ENCODE peak calls at places on chromosome 16, in five cellular contexts. One of them, this sample, is unnamed.

GRCh38 chr16:68264128-68265077 is at the start of gene SLC7A6:
- DNase-seq in GM23338: peak; percentile 81
- DNase-seq in HepG2: peak; percentile 60
- DNase-seq in cardiac muscle cell: peak; percentile 81
- DNase-seq in uterus: peak; percentile 74
- DNase-seq in this sample: peak; percentile 89

GRCh38 chr16:28089205-28089991 is 25.9 kb upstream of the GSG1L start:
- DNase-seq in HepG2: no peak
- DNase-seq in uterus: no peak
- DNase-seq in cardiac muscle cell: no peak
- DNase-seq in GM23338: no peak
- DNase-seq in this sample: no peak

GRCh38 chr16:22296225-22297113 is 740 bp upstream of the POLR3E start:
- DNase-seq in cardiac muscle cell: no peak
- DNase-seq in GM23338: peak; percentile 49
- DNase-seq in HepG2: peak; percentile 34
- DNase-seq in uterus: no peak
- DNase-seq in this sample: no peak

GRCh38 chr16:63157818-63158217 is 1121.6 kb upstream of the CDH8 start:
- DNase-seq in GM23338: no peak
- DNase-seq in cardiac muscle cell: no peak
- DNase-seq in HepG2: no peak
- DNase-seq in uterus: no peak
- DNase-seq in this sample: no peak

GRCh38 chr16:1991135-1991551 is 1.4 kb downstream of the SYNGR3 start:
- DNase-seq in HepG2: no peak
- DNase-seq in cardiac muscle cell: no peak
- DNase-seq in GM23338: peak; percentile 57
- DNase-seq in uterus: no peak
- DNase-seq in this sample: no peak

GRCh38 chr16:89345663-89346150 is 128.2 kb downstream of the ZNF778 start:
- DNase-seq in cardiac muscle cell: no peak
- DNase-seq in GM23338: no peak
- DNase-seq in uterus: no peak
- DNase-seq in HepG2: peak; percentile 81
- DNase-seq in this sample: no peak

GRCh38 chr16:10256855-10257641 is 74.8 kb upstream of the GRIN2A start:
- DNase-seq in GM23338: peak; percentile 80
- DNase-seq in HepG2: peak; percentile 91
- DNase-seq in uterus: no peak
- DNase-seq in cardiac muscle cell: peak; percentile 54
- DNase-seq in this sample: peak; percentile 41

GRCh38 chr16:79994413-79994812 is 393.9 kb upstream of the MAF start:
- DNase-seq in HepG2: no peak
- DNase-seq in uterus: no peak
- DNase-seq in cardiac muscle cell: no peak
- DNase-seq in GM23338: no peak
- DNase-seq in this sample: no peak

GRCh38 chr16:50699345-50700159 is 6.1 kb downstream of the NOD2 start:
- DNase-seq in GM23338: no peak
- DNase-seq in cardiac muscle cell: peak; percentile 64
- DNase-seq in HepG2: peak; percentile 18
- DNase-seq in uterus: no peak
- DNase-seq in this sample: no peak

GRCh38 chr16:28038401-28038800 is 25.1 kb downstream of the GSG1L start:
- DNase-seq in GM23338: no peak
- DNase-seq in HepG2: no peak
- DNase-seq in uterus: no peak
- DNase-seq in cardiac muscle cell: no peak
- DNase-seq in this sample: no peak

GRCh38 chr16:14302031-14302398 is 230.9 kb downstream of the MRTFB start:
- DNase-seq in uterus: peak; percentile 55
- DNase-seq in GM23338: peak; percentile 69
- DNase-seq in cardiac muscle cell: peak; percentile 86
- DNase-seq in HepG2: peak; percentile 49
- DNase-seq in this sample: peak; percentile 56

GRCh38 chr16:12484426-12484825 is 319.3 kb downstream of the CPPED1 start:
- DNase-seq in uterus: no peak
- DNase-seq in GM23338: no peak
- DNase-seq in HepG2: no peak
- DNase-seq in cardiac muscle cell: no peak
- DNase-seq in this sample: no peak

GRCh38 chr16:19810817-19811731 is 73.6 kb downstream of the GPRC5B start:
- DNase-seq in HepG2: peak; percentile 68
- DNase-seq in GM23338: no peak
- DNase-seq in uterus: no peak
- DNase-seq in cardiac muscle cell: peak; percentile 84
- DNase-seq in this sample: no peak

DNA sequence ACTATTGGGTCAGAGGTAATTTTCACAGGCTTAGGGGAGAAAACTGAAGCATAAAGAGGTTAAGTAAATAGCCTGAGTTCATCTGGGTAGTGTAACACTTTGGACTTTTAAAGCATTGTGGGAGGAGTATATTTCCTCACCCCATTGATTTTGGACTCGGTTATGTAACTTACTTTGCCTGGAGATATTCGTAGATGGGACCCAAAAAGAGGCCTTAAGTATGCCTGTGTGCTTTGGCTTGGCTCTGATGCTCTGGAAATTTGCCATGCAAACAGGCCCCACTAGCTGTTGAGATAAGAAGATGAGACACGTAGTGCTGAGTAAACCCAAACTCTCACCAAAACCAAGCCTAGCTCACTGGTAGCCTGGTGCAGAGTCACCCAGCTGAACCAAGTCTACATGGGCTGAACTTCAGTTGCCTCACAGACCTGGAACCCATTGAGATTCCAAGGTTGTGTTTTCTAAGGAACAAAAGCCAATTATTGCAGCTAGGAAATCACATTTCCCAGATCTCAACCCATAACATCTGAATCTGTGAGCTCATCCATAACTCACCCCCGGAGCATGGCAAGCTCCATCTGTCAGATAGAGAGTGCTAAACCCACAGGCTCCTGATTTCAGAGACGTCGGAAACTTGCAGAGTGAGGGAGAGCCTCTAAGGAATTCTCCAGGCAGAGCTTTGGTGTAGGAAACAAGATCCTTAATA is 536.0 kb upstream of the C16orf82 start:
- DNase-seq in uterus: no peak
- DNase-seq in GM23338: no peak
- DNase-seq in cardiac muscle cell: no peak
- DNase-seq in HepG2: peak; percentile 11
- DNase-seq in this sample: no peak
- H3K27me3 ChIP-seq in uterus: no peaks in the 10 kb centered on the region
- H3K27me3 ChIP-seq in GM23338: no peaks in the 10 kb centered on the region
- H3K27me3 ChIP-seq in cardiac muscle cell: no peaks in the 10 kb centered on the region
- H3K27me3 ChIP-seq in HepG2: no peaks in the 10 kb centered on the region
- H3K27me3 ChIP-seq in this sample: no peaks in the 10 kb centered on the region

DNA sequence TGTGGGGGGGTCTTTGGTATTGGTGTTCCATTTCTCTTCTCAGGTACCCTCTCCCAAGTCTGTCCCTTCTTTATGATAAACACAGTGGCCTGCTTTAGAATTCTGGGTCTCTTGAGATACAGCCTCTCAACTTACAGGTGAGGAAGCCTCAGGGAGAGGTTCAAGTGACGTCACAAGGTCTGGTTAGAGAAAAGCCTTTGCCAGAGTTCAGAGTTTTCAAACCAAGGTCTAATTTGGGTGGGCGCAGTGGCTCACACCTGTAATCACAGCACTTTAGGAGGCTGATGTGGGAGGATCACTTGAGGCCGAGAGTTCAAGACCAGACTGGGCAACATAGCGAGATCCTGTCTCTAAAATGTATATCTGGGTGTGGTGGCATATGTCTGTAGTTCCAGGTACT is 2.1 kb downstream of the IRF8 start:
- DNase-seq in cardiac muscle cell: no peak
- DNase-seq in uterus: no peak
- DNase-seq in HepG2: no peak
- DNase-seq in GM23338: no peak
- DNase-seq in this sample: no peak
- H3K27me3 ChIP-seq in cardiac muscle cell: peaks cover 44% of the 10 kb centered on the region
- H3K27me3 ChIP-seq in uterus: peaks cover 7% of the 10 kb centered on the region
- H3K27me3 ChIP-seq in HepG2: peaks cover 7% of the 10 kb centered on the region
- H3K27me3 ChIP-seq in GM23338: peaks cover 48% of the 10 kb centered on the region
- H3K27me3 ChIP-seq in this sample: no peaks in the 10 kb centered on the region

DNA sequence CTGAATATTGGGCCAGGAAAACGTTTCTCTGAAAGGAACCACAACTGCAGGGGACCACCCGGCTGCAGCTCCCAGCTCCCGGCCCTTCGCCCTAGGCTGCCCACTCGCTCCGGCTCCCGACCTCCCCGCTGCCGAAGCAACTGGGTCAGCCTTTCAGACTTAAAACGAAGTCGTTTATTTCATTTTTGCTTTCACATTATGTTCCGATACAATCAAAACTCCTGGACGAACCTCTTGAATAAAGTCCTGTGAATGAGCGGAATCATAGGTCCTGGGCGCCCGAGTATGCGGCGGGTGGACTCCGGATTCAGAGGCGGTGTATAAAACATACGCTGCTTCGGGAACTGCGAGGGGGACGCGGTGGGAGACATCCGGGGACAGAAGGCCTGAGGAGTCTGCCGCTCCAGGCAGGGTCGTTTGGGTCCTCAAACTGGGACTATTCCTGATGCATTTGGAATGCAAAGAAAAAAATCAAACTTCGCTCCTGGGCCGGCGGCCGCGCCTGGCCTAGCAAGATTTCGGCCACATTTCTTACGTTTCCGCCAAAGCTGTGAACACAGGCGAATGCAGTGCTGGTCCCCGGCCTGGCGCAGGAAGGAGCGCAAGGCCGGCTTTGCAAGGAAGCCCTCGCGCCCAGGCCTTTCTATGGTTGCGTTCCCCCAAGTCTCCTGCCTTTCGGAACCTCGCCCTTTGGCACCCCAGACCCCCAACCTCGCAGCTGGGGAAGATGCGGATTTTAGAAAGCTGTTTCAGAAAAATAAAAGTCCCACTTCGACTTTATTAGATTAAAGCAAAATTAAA is 3.7 kb downstream of the CBLN1 start:
- DNase-seq in HepG2: no peak
- DNase-seq in uterus: no peak
- DNase-seq in GM23338: peak; percentile 64
- DNase-seq in cardiac muscle cell: peak; percentile 7
- DNase-seq in this sample: no peak
- H3K27me3 ChIP-seq in HepG2: peaks cover 7% of the 10 kb centered on the region
- H3K27me3 ChIP-seq in uterus: peaks cover 62% of the 10 kb centered on the region
- H3K27me3 ChIP-seq in GM23338: peaks cover 88% of the 10 kb centered on the region
- H3K27me3 ChIP-seq in cardiac muscle cell: peaks cover 93% of the 10 kb centered on the region
- H3K27me3 ChIP-seq in this sample: no peaks in the 10 kb centered on the region

GRCh38 chr16:49333268-49333597 is 40.4 kb upstream of the C16orf78 start:
- DNase-seq in uterus: no peak
- DNase-seq in cardiac muscle cell: no peak
- DNase-seq in GM23338: no peak
- DNase-seq in HepG2: no peak
- DNase-seq in this sample: no peak

GRCh38 chr16:49338867-49339266 is 34.7 kb upstream of the C16orf78 start:
- DNase-seq in GM23338: no peak
- DNase-seq in uterus: no peak
- DNase-seq in HepG2: no peak
- DNase-seq in cardiac muscle cell: no peak
- DNase-seq in this sample: no peak

GRCh38 chr16:49336581-49336980 is 37.0 kb upstream of the C16orf78 start:
- DNase-seq in HepG2: no peak
- DNase-seq in cardiac muscle cell: no peak
- DNase-seq in GM23338: no peak
- DNase-seq in uterus: no peak
- DNase-seq in this sample: no peak

GRCh38 chr16:49337814-49338350 is 35.7 kb upstream of the C16orf78 start:
- DNase-seq in HepG2: no peak
- DNase-seq in GM23338: no peak
- DNase-seq in uterus: no peak
- DNase-seq in cardiac muscle cell: no peak
- DNase-seq in this sample: no peak

DNA sequence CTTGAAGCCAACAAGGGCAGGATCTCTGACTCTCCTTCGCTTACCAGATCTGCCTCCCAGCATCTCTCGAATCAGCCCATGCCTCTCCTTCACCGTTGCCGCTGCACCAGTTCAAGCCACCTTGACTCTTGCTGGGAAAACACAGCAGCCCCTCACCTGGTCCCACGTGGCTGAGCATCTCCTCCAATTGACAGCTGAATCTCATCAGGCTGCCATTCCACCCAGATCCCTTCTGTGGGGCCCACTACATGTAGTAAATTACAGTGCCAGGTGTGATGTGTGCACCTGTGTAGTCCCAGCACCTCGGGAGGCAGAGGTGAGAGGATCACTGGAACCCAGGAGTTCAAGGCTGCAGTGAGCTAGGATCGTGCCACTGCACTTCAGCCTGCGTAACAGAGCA is 37.8 kb upstream of the C16orf78 start:
- DNase-seq in HepG2: no peak
- DNase-seq in cardiac muscle cell: no peak
- DNase-seq in GM23338: no peak
- DNase-seq in uterus: no peak
- DNase-seq in this sample: no peak
- H3K27me3 ChIP-seq in HepG2: no peaks in the 10 kb centered on the region
- H3K27me3 ChIP-seq in cardiac muscle cell: no peaks in the 10 kb centered on the region
- H3K27me3 ChIP-seq in GM23338: no peaks in the 10 kb centered on the region
- H3K27me3 ChIP-seq in uterus: no peaks in the 10 kb centered on the region
- H3K27me3 ChIP-seq in this sample: no peaks in the 10 kb centered on the region